ENCODE peak calls at places on chromosome 10, in six cellular contexts. W is EH; M is activated CD4-positive, CD25-positive, alpha-beta regulatory T cell; N is WTC11; I is iPS-NIHi11; Y is HTR-8/SVneo. P is an unnamed sample.

GRCh38 chr10:14822879-14823755 is 14.7 kb downstream of the CDNF start:
- DNase-seq in I (peak), W (peak), M (no peak), N (peak), Y (peak), P (peak)

GRCh38 chr10:127905623-127906261 is 1.2 kb upstream of the PTPRE start:
- DNase-seq in N (no peak), W (no peak), M (no peak), Y (no peak), I (no peak), P (no peak)

GRCh38 chr10:51063659-51064535 is 10.4 kb upstream of the PRKG1 start:
- DNase-seq in M (no peak), N (no peak), W (peak), I (no peak), Y (no peak), P (peak)

GRCh38 chr10:61882621-61883375 is 18.7 kb upstream of the ARID5B start:
- DNase-seq in W (peak), N (no peak), Y (no peak), M (peak), I (no peak), P (no peak)

GRCh38 chr10:122116331-122116730 is 127.4 kb downstream of the TACC2 start:
- DNase-seq in M (no peak), I (no peak), W (peak), Y (no peak), N (no peak), P (no peak)

GRCh38 chr10:57579926-57580325 is 687.8 kb downstream of the IPMK start:
- DNase-seq in I (peak), Y (peak), W (peak), M (no peak), N (peak), P (peak)

GRCh38 chr10:113991091-113991860 is 52.4 kb upstream of the ADRB1 start:
- DNase-seq in W (no peak), Y (no peak), I (no peak), M (no peak), N (no peak), P (no peak)

GRCh38 chr10:131442271-131442670 is 130.8 kb upstream of the TCERG1L start:
- DNase-seq in W (no peak), M (no peak), I (no peak), Y (no peak), N (no peak), P (no peak)

GRCh38 chr10:60646966-60647796 is 131.1 kb upstream of the CDK1 start:
- DNase-seq in M (no peak), Y (peak), N (no peak), I (peak), W (peak), P (peak)

GRCh38 chr10:47079177-47079580 is 168.0 kb downstream of the PTPN20 start:
- DNase-seq in N (no peak), I (no peak), W (peak), M (no peak), Y (peak), P (no peak)

GRCh38 chr10:13492493-13493180 is 36.2 kb downstream of the BEND7 start:
- DNase-seq in W (no peak), N (no peak), M (no peak), Y (no peak), I (no peak), P (no peak)

GRCh38 chr10:74813371-74813770 is 13.0 kb upstream of the KAT6B start:
- DNase-seq in M (no peak), Y (no peak), I (peak), N (peak), W (no peak), P (peak)

GRCh38 chr10:14859043-14859442 is 19.6 kb upstream of the SUV39H2 start:
- DNase-seq in I (no peak), W (no peak), M (no peak), N (no peak), Y (no peak), P (no peak)

GRCh38 chr10:48306870-48307531 is 524 bp downstream of the MAPK8 start:
- DNase-seq in M (peak), W (peak), Y (peak), N (no peak), I (peak), P (peak)

GRCh38 chr10:12631787-12632562 is 282.6 kb downstream of the CAMK1D start:
- DNase-seq in M (no peak), I (no peak), Y (no peak), N (no peak), W (no peak), P (no peak)

GRCh38 chr10:10605551-10606081 is 412.1 kb upstream of the CELF2 start:
- DNase-seq in I (no peak), M (no peak), N (no peak), Y (no peak), W (peak), P (no peak)

GRCh38 chr10:10811562-10811961 is 206.1 kb upstream of the CELF2 start:
- DNase-seq in I (no peak), Y (no peak), M (no peak), N (no peak), W (no peak), P (no peak)

GRCh38 chr10:87547734-87548311 is 43.1 kb downstream of the MINPP1 start:
- DNase-seq in I (no peak), Y (no peak), W (peak), M (no peak), N (no peak), P (peak)

GRCh38 chr10:110774069-110775021 is 97.4 kb upstream of the PDCD4 start:
- DNase-seq in W (peak), N (no peak), M (no peak), I (no peak), Y (peak), P (no peak)

GRCh38 chr10:66639351-66639750 is 286.5 kb upstream of the LRRTM3 start:
- DNase-seq in Y (peak), N (no peak), W (peak), I (no peak), M (no peak), P (no peak)

GRCh38 chr10:69326692-69327091 is 48.4 kb downstream of the HK1 start:
- DNase-seq in Y (no peak), W (no peak), M (no peak), N (no peak), I (no peak), P (no peak)

GRCh38 chr10:86179961-86180360 is 186.6 kb downstream of the GRID1 start:
- DNase-seq in N (no peak), M (no peak), W (no peak), I (no peak), Y (no peak), P (no peak)

GRCh38 chr10:79477456-79477855 is 32.0 kb upstream of the ZCCHC24 start:
- DNase-seq in M (no peak), N (no peak), Y (no peak), I (no peak), W (no peak), P (no peak)

GRCh38 chr10:50740351-50740688 is 584 bp downstream of the ASAH2B start:
- DNase-seq in I (peak), Y (peak), M (no peak), W (peak), N (no peak), P (no peak)

GRCh38 chr10:61844116-61844515 is 57.4 kb upstream of the ARID5B start:
- DNase-seq in M (no peak), N (no peak), I (no peak), Y (no peak), W (no peak), P (no peak)

GRCh38 chr10:71527135-71527534 is 130.4 kb downstream of the CDH23 start:
- DNase-seq in W (no peak), Y (no peak), N (no peak), M (no peak), I (peak), P (no peak)

GRCh38 chr10:28326516-28327493 is 23.9 kb upstream of the MPP7 start:
- DNase-seq in W (peak), N (no peak), Y (no peak), M (no peak), I (peak), P (peak)

GRCh38 chr10:96271017-96271815 is at the start of gene BLNK:
- DNase-seq in I (peak), M (no peak), W (peak), N (no peak), Y (no peak), P (no peak)